ENCODE peak calls at places on chromosomes 16 and 17, in five cellular contexts. H, X, D, U and N are unnamed samples. For H3K4me1, the result is how much of the 10 kb centered on the place peaks cover.

GRCh38 chr17:45992175-45992574 is 6.9 kb upstream of the STH start:
- DNase-seq in H (no peak), X (no peak), D (no peak), U (no peak), N (no peak)

GRCh38 chr16:58011652-58012051 is 10.4 kb downstream of the USB1 start:
- DNase-seq in H (no peak), X (no peak), D (no peak), U (peak), N (no peak)

GRCh38 chr17:19327039-19327776 is 35.3 kb downstream of the B9D1 start:
- DNase-seq in H (no peak), X (no peak), D (no peak), U (peak), N (no peak)

GRCh38 chr17:57999496-58000017 is 7.5 kb downstream of the SRSF1 start:
- DNase-seq in H (peak), X (no peak), D (no peak), U (peak), N (peak)

GRCh38 chr17:62819511-62820221 is 11.6 kb upstream of the MARCHF10 start:
- DNase-seq in H (peak), X (peak), D (no peak), U (peak), N (peak)

GRCh38 chr17:82690786-82691489 is 7.6 kb downstream of the RAB40B start:
- DNase-seq in H (no peak), X (peak), D (no peak), U (no peak), N (no peak)

GRCh38 chr17:80261159-80261894 is 675 bp downstream of the RNF213 start:
- DNase-seq in H (peak), X (peak), D (peak), U (no peak), N (peak)

GRCh38 chr17:76575570-76575969 is 10.1 kb downstream of the ST6GALNAC2 start:
- DNase-seq in H (no peak), X (no peak), D (no peak), U (no peak), N (no peak)

GRCh38 chr17:69088643-69089200 is 28.0 kb upstream of the ABCA9 start:
- DNase-seq in H (no peak), X (no peak), D (no peak), U (no peak), N (no peak)

GRCh38 chr17:44398692-44399691 is 9.5 kb upstream of the ITGA2B start:
- DNase-seq in H (no peak), X (no peak), D (no peak), U (peak), N (no peak)

GRCh38 chr17:38967290-38967738 is at the start of gene FBXO47:
- DNase-seq in H (peak), X (peak), D (peak), U (peak), N (peak)

DNA sequence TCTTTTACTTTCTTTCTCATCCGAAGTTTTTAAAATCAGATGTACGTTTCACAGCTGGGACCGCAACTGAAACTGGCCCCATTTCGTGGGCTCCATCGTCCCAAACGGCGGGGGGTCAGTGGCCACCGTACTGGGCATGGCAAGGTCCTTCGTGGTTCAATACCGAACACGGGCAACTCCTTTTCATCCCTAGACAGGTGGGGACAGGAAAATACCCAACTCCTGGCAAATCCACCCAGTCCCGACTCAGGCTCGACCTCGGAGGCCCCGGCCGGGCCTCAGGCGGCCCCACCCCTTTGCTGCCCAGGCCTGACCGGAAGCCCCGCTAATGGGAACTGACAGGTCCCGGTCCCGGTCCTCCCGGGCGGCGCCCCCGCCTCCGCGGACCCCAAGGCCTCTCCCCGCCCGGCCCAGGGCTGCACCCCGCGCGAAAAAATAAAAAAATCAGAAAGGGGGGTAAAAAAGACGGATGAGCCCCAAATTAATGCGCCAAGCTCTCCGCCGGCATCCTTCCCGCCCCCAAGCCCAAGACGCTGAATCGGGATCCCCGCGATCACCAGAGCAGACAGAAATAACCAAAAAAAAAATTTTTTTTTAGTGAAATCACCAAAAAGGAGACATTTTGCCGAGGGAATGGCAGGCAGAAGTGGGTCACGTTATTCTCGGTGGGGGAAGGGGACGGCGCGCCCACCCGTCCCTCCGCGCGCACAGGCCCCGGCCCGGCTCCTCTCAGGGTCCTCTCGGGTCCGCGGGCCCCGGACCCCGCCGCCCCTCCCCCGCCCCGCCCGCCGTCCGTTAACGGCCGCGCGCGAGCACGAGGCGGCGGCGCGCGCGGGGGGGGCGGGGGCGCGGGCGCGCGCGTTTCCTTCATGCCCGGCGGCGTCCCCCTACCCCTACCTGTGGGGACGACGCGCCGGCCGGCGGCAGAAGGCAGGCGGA is 562 bp downstream of the ZC3H7A start:
- DNase-seq in H (peak), X (peak), D (no peak), U (no peak), N (peak)
- H3K4me1 ChIP-seq in H (under half), X (under half), D (under half), U (under half), N (under half)

DNA sequence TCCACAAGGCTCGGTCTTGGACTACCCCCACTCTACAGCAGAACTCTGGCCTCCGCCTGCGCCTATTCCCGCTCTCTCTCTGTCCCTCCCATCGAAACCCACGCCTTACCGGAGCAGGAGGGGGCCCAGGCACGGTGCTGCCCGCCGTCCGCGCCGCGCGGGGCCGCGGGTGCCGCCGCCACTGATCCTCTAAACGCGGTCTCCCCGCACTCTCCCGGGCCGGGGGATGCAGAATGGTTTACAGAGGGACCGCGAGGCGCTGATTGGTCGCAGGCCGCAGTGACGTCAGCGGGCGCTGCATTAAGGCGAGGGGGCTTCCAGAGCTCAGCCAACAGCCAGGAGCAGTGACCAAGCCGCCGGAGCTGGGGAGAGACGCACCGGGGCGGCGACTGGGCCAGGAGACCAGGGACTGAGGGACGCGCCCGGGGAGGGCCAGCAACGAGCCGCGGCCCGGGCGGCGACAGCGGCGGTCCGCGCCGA is 780 bp upstream of the LHX1 start:
- DNase-seq in H (no peak), X (no peak), D (no peak), U (no peak), N (no peak)
- H3K27ac ChIP-seq in H (no peak), X (no peak), D (no peak), U (no peak), N (no peak)

GRCh38 chr16:68746951-68747350 is 9.9 kb downstream of the CDH1 start:
- DNase-seq in H (no peak), X (no peak), D (no peak), U (no peak), N (no peak)
- H3K4me1 ChIP-seq in H (under half), X (under half), D (under half), U (under half), N (under half)

GRCh38 chr17:8831234-8831849 is 32.2 kb upstream of the MFSD6L start:
- DNase-seq in H (no peak), X (no peak), D (no peak), U (no peak), N (no peak)

GRCh38 chr17:8830141-8830540 is 31.0 kb upstream of the MFSD6L start:
- DNase-seq in H (no peak), X (no peak), D (no peak), U (no peak), N (no peak)

GRCh38 chr17:8835631-8836364 is 31.7 kb downstream of the PIK3R6 start:
- DNase-seq in H (no peak), X (no peak), D (no peak), U (no peak), N (no peak)

GRCh38 chr17:8835106-8835505 is 32.4 kb downstream of the PIK3R6 start:
- DNase-seq in H (no peak), X (no peak), D (no peak), U (no peak), N (no peak)

DNA sequence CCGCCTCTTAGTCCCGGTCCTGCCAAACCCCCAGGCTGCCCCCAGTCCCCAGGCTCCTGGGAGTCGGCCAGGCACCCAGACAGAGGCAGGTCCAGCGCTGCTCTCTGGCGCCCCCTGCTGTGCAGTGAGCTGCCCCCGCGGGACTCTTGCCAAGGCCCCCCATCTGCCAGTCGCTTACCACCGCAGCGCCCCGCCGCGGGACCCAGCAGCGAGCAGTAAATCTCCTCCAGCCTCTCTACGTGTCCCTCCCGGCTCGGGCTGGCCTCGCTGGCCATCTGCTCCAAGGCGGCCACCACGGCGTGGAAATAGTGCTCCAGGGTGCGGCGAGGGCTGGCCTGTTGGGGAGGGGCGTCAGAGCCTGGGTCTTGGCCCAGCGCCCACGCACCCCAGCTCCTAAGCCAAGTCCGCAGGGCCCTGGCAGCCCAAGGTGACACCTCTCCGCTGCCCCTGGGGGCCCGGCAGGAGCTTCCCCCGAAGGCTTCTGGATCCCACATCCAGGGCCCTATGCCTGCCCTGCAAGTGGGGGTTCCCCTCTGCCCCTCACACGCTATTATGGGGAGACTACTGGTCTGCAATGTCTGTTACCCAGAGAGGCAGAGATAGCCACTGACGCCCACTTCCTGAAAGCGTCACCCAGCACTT is 33.7 kb upstream of the MFSD6L start:
- DNase-seq in H (no peak), X (no peak), D (peak), U (no peak), N (no peak)
- H3K27ac ChIP-seq in H (no peak), X (no peak), D (no peak), U (no peak), N (no peak)

GRCh38 chr17:50188521-50189395 is 12.7 kb downstream of the COL1A1 start:
- DNase-seq in H (no peak), X (no peak), D (no peak), U (peak), N (no peak)
- H3K4me1 ChIP-seq in H (under half), X (under half), D (under half), U (half or more), N (under half)